ENCODE peak calls at places on chromosomes 6 and 20, in four cellular contexts. Z, X, B and O are unnamed samples.

GRCh38 chr20:30610044-30610693 is 647.3 kb upstream of the DEFB115 start:
- DNase-seq in B (no peak), X (no peak), Z (no peak), O (no peak)

GRCh38 chr6:147283460-147283859 is 79.2 kb downstream of the STXBP5 start:
- DNase-seq in B (peak; percentile 13), Z (no peak), X (no peak), O (no peak)

GRCh38 chr6:168666751-168667427 is 225.9 kb downstream of the SMOC2 start:
- DNase-seq in X (no peak), B (no peak), Z (no peak), O (no peak)

GRCh38 chr6:142605922-142606321 is 304.1 kb downstream of the ADGRG6 start:
- DNase-seq in B (peak; percentile 82), X (no peak), Z (no peak), O (no peak)

GRCh38 chr6:30685157-30685976 is 1.1 kb downstream of the PPP1R18 start:
- DNase-seq in X (no peak), Z (no peak), B (peak; percentile 70), O (peak; percentile 45)

GRCh38 chr6:18141805-18142590 is 12.9 kb downstream of the TPMT start:
- DNase-seq in Z (no peak), X (no peak), B (no peak), O (no peak)

GRCh38 chr20:46558511-46558959 is 8.1 kb upstream of the OCSTAMP start:
- DNase-seq in B (peak; percentile 97), Z (no peak), X (no peak), O (peak; percentile 45)

GRCh38 chr6:246349-246748 is 45.9 kb upstream of the DUSP22 start:
- DNase-seq in X (no peak), Z (no peak), B (no peak), O (no peak)

GRCh38 chr6:68776382-68776781 is 141.3 kb downstream of the ADGRB3 start:
- DNase-seq in Z (no peak), B (no peak), X (no peak), O (no peak)